ENCODE peak calls at places on chromosomes 16 and 17, in eight cellular contexts. A is prostate gland, C is choroid plexus epithelial cell, S is epithelial cell of esophagus, R is GM20000, K is H9, Z is GM13977, G is A549. Y is an unnamed sample.

GRCh38 chr16:67249178-67249759 is 490 bp downstream of the SLC9A5 start:
- DNase-seq in A (no peak), C (no peak), S (no peak), R (no peak), K (no peak), Z (no peak), G (no peak), Y (no peak)

GRCh38 chr16:57150682-57151330 is 35.0 kb downstream of the PSME3IP1 start:
- DNase-seq in A (no peak), C (peak; percentile 65), S (no peak), R (no peak), K (no peak), Z (no peak), G (no peak), Y (no peak)

GRCh38 chr16:21985524-21985923 is 15.4 kb downstream of the PDZD9 start:
- DNase-seq in A (no peak), C (no peak), S (no peak), R (no peak), K (no peak), Z (no peak), G (no peak), Y (no peak)

GRCh38 chr17:15513058-15513858 is 45.8 kb upstream of the CDRT4 start:
- DNase-seq in A (no peak), C (peak; percentile 60), S (no peak), R (no peak), K (no peak), Z (no peak), G (no peak), Y (no peak)

GRCh38 chr17:30964878-30965277 is 6.0 kb upstream of the RNF135 start:
- DNase-seq in A (no peak), C (peak; percentile 28), S (peak; percentile 52), R (no peak), K (no peak), Z (no peak), G (no peak), Y (no peak)

GRCh38 chr16:48194828-48195566 is 39.2 kb upstream of the ABCC12 start:
- DNase-seq in A (peak; percentile 77), C (peak; percentile 77), S (peak; percentile 99), R (no peak), K (no peak), Z (no peak), G (no peak), Y (no peak)

GRCh38 chr17:75854111-75854748 is 905 bp downstream of the WBP2 start:
- DNase-seq in A (no peak), C (peak; percentile 75), S (peak; percentile 73), R (no peak), K (peak; percentile 44), Z (no peak), G (peak; percentile 80), Y (no peak)

GRCh38 chr17:31318298-31319190 is 2.9 kb downstream of the EVI2A start:
- DNase-seq in A (no peak), C (peak; percentile 93), S (peak; percentile 88), R (no peak), K (no peak), Z (no peak), G (no peak), Y (no peak)

GRCh38 chr17:82153745-82154375 is 55.8 kb upstream of the FASN start:
- DNase-seq in A (peak; percentile 83), C (peak; percentile 78), S (peak; percentile 75), R (peak; percentile 93), K (peak; percentile 94), Z (peak; percentile 93), G (peak; percentile 90), Y (peak; percentile 87)

DNA sequence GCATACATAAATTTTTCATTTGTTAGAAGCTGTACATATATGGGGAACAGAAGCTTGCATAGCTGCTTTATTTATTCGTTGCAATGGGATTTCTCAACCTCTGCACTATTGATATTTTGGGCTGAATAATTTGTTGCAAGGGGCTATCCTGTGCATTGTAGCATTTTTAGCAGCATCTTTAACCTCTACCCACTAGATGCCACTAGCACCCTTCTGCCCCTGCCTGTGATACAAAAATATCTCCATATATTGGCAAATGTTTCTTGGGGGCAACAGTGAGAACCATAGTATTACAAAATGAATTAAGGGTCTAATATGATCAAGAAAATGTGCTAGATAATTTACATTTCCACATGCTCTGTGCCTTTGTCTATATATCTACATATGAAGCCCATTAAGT is 1401.0 kb downstream of the CDH11 start:
- DNase-seq in A (no peak), C (no peak), S (no peak), R (no peak), K (no peak), Z (no peak), G (no peak), Y (no peak)
- TF ChIP-seq CTCF in A (no peak), C (peak; percentile 8), S (peak; percentile 46), R (no peak), K (peak; percentile 52), Z (no peak), G (no peak), Y (no peak)

GRCh38 chr16:81945665-81946064 is 65.6 kb downstream of the SDR42E1 start:
- DNase-seq in A (no peak), C (peak; percentile 27), S (no peak), R (no peak), K (no peak), Z (no peak), G (no peak), Y (no peak)

GRCh38 chr16:81939164-81940067 is 71.9 kb downstream of the SDR42E1 start:
- DNase-seq in A (no peak), C (no peak), S (no peak), R (no peak), K (peak; percentile 73), Z (no peak), G (no peak), Y (peak; percentile 26)

GRCh38 chr16:81937305-81938038 is 73.8 kb downstream of the SDR42E1 start:
- DNase-seq in A (no peak), C (peak; percentile 32), S (peak; percentile 81), R (no peak), K (peak; percentile 38), Z (no peak), G (no peak), Y (no peak)

GRCh38 chr16:81938331-81939163 is 72.7 kb downstream of the SDR42E1 start:
- DNase-seq in A (no peak), C (no peak), S (peak; percentile 67), R (no peak), K (peak; percentile 19), Z (no peak), G (no peak), Y (no peak)

DNA sequence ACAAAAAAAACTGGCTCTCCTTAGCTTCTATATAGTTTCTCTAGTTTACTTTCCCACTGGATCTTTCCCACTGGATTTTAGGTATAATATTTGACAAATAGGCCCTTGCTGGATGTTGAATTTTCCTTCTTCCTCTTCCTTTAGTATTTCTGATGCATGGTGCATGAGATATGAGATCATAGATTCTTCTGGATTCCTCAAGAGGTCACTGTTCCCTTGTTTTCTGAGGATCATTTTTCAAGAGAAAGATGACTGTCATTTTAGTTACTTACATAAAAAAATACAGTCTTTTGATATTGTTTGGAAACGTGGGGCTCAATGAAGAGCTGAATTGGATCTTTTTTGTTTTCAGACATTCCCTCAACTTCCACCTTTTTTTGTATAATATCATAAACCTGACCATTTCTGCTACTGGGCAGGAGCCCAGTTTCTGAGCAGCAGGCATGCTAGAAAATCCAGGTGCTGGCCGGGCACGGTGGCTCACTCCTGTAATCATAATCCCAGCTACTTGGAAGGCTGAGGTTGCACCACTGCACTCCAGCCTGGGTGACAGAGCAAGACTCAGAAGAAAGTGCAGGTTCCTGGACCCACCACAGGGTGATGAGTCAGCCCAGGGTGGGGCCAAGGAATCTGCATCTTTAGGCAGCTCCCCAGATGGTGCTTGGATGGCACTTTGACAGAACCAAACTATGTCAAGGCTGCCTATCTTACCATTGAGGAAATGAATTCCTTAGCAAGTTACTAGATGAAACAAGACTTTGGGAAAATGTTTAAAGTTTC is 70.3 kb downstream of the SDR42E1 start:
- DNase-seq in A (no peak), C (peak; percentile 81), S (peak; percentile 72), R (no peak), K (no peak), Z (no peak), G (peak; percentile 57), Y (no peak)
- TF ChIP-seq CTCF in A (peak; percentile 61), C (peak; percentile 55), S (peak; percentile 55), R (no peak), K (peak; percentile 72), Z (peak; percentile 23), G (peak; percentile 72), Y (peak; percentile 52)

GRCh38 chr17:57235124-57235523 is 21.2 kb upstream of the MSI2 start:
- DNase-seq in A (no peak), C (no peak), S (no peak), R (no peak), K (no peak), Z (no peak), G (no peak), Y (no peak)

GRCh38 chr17:57228921-57229320 is 27.4 kb upstream of the MSI2 start:
- DNase-seq in A (no peak), C (no peak), S (no peak), R (no peak), K (no peak), Z (no peak), G (no peak), Y (no peak)

GRCh38 chr17:57236686-57237299 is 19.5 kb upstream of the MSI2 start:
- DNase-seq in A (no peak), C (no peak), S (peak; percentile 35), R (no peak), K (no peak), Z (no peak), G (no peak), Y (no peak)

DNA sequence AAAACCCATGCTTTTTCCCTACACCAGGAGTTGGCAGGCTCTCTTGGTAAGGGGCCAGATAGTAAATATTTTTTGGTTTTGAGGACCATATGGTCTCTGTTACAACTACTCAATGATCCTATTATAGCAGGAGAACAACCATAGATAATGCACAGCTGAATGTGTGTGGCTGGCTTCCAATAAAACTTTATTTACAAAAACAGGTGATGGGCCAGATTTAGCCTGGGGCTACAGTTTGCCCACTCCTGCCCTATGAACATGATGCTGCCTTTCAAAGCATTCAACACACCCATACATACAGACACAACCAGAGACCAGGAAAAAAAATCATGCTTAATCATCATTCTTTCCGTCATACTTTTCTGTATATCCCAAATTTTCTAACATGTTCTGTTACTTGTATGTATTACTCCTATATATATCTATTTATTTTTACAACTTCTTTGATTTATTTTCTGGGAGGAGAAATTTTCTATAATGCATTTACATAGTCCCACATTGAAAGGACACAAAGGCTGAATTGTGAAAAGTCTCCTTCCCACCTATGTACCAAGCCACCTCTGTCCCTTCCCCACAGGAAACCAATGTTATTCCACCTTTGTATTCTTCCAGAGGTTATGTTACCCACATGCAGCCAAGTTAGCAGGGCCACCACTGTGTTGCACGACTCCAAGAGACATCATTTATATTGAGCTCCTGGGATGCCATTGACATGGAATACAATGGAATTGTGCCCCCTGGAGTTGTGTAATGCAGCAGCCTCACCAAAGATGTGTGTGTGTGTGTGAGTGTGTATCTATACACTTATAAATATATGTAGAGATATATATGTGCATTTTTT is 21.9 kb upstream of the MSI2 start:
- DNase-seq in A (no peak), C (no peak), S (no peak), R (no peak), K (no peak), Z (no peak), G (no peak), Y (no peak)
- TF ChIP-seq CTCF in A (no peak), C (no peak), S (no peak), R (no peak), K (no peak), Z (no peak), G (no peak), Y (no peak)

DNA sequence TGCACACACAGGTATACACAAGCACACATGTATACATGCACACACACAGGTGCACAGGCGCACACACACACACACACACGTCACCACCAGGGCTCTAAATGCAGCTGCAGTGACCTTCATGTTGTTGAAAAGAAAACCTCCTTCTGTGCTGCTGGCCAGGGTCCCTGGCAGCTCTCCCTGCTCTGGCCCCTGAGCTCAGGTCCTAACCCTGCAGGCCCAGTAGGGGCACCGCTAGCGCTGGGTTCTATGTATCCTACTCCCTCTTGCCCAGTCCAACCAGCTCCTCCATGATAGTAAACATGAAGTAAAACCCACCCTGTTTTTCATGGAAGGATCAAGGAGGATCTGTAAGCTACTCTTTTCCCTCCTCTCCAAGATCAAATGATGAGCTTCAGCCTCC is 172.8 kb downstream of the RBFOX3 start:
- DNase-seq in A (no peak), C (no peak), S (no peak), R (no peak), K (no peak), Z (no peak), G (no peak), Y (no peak)
- TF ChIP-seq CTCF in A (no peak), C (no peak), S (no peak), R (no peak), K (peak; percentile 34), Z (no peak), G (no peak), Y (no peak)

Y was measured in endothelial cell.